ENCODE peak calls at places on chromosomes 12 and 14, in ten cellular contexts. L is CD8-positive, alpha-beta memory T cell; F is HepG2; X is BJ; J is ovary; Z is Peyer's patch; P is iPS DF 6.9; N is H7; V is astrocyte of the spinal cord; M is GM12864. E is an unnamed sample.

GRCh38 chr12:14769462-14769836 is 33.8 kb downstream of the WBP11 start:
- DNase-seq in L (no peak), F (peak), X (no peak), J (peak), Z (peak), P (no peak), N (peak), V (peak), M (no peak), E (no peak)

GRCh38 chr14:63670692-63671091 is 29.0 kb upstream of the WDR89 start:
- DNase-seq in L (no peak), F (no peak), X (no peak), J (no peak), Z (no peak), P (no peak), N (no peak), V (no peak), M (no peak), E (no peak)

GRCh38 chr14:100117026-100117425 is 42.4 kb downstream of the DEGS2 start:
- DNase-seq in L (no peak), F (no peak), X (no peak), J (no peak), Z (no peak), P (no peak), N (no peak), V (no peak), M (no peak), E (no peak)

GRCh38 chr12:124005736-124006581 is 32.9 kb downstream of the ZNF664 start:
- DNase-seq in L (peak), F (peak), X (no peak), J (no peak), Z (no peak), P (no peak), N (no peak), V (no peak), M (no peak), E (no peak)

GRCh38 chr14:30227871-30228270 is 300.2 kb upstream of the PRKD1 start:
- DNase-seq in L (no peak), F (no peak), X (no peak), J (peak), Z (no peak), P (no peak), N (no peak), V (peak), M (no peak), E (no peak)

GRCh38 chr14:104143071-104143470 is 4.7 kb downstream of the KIF26A start:
- DNase-seq in L (no peak), F (no peak), X (no peak), J (no peak), Z (no peak), P (no peak), N (peak), V (no peak), M (no peak), E (no peak)

GRCh38 chr14:51394391-51394790 is 154.3 kb downstream of the TMX1 start:
- DNase-seq in L (no peak), F (no peak), X (peak), J (no peak), Z (no peak), P (no peak), N (no peak), V (no peak), M (no peak), E (no peak)

GRCh38 chr12:102763016-102763415 is 154.0 kb downstream of the PAH start:
- DNase-seq in L (no peak), F (no peak), X (no peak), J (no peak), Z (no peak), P (no peak), N (no peak), V (no peak), M (no peak), E (no peak)

GRCh38 chr12:9381619-9382018 is 173.4 kb upstream of the PZP start:
- DNase-seq in L (no peak), F (peak), X (no peak), J (no peak), Z (no peak), P (no peak), N (no peak), V (no peak), M (no peak), E (no peak)

GRCh38 chr12:105483691-105484090 is 153.2 kb downstream of the C12orf75 start:
- DNase-seq in L (no peak), F (no peak), X (no peak), J (no peak), Z (no peak), P (no peak), N (no peak), V (no peak), M (no peak), E (no peak)

GRCh38 chr14:83085725-83086124 is 1552.1 kb upstream of the SEL1L start:
- DNase-seq in L (no peak), F (no peak), X (no peak), J (no peak), Z (no peak), P (no peak), N (peak), V (no peak), M (no peak), E (no peak)

GRCh38 chr12:129662184-129662583 is 241.6 kb downstream of the TMEM132D start:
- DNase-seq in L (no peak), F (no peak), X (no peak), J (no peak), Z (no peak), P (no peak), N (no peak), V (no peak), M (no peak), E (no peak)

GRCh38 chr12:85804663-85805062 is 31.5 kb downstream of the RASSF9 start:
- DNase-seq in L (no peak), F (no peak), X (no peak), J (no peak), Z (no peak), P (no peak), N (no peak), V (peak), M (no peak), E (no peak)

GRCh38 chr14:75090353-75090752 is 20.9 kb downstream of the ZC2HC1C start:
- DNase-seq in L (no peak), F (no peak), X (no peak), J (no peak), Z (no peak), P (no peak), N (no peak), V (no peak), M (no peak), E (no peak)

GRCh38 chr12:106205208-106206069 is 42.4 kb downstream of the CKAP4 start:
- DNase-seq in L (no peak), F (peak), X (no peak), J (no peak), Z (no peak), P (no peak), N (peak), V (no peak), M (no peak), E (no peak)

GRCh38 chr12:119072463-119072862 is 91.1 kb downstream of the SRRM4 start:
- DNase-seq in L (no peak), F (no peak), X (no peak), J (no peak), Z (no peak), P (no peak), N (no peak), V (no peak), M (no peak), E (no peak)

GRCh38 chr12:52690351-52691075 is 10.3 kb upstream of the KRT1 start:
- DNase-seq in L (no peak), F (no peak), X (no peak), J (no peak), Z (no peak), P (no peak), N (peak), V (no peak), M (no peak), E (no peak)
- H3K4me3 ChIP-seq in L (peak), F (no peak), X (no peak), J (no peak), Z (peak), P (no peak), N (peak), V (no peak), M (no peak), E (no peak)

GRCh38 chr12:93990832-93991748 is 157.3 kb upstream of the PLXNC1 start:
- DNase-seq in L (no peak), F (peak), X (no peak), J (peak), Z (peak), P (peak), N (peak), V (peak), M (no peak), E (no peak)
- H3K4me3 ChIP-seq in L (no peak), F (no peak), X (no peak), J (no peak), Z (no peak), P (no peak), N (no peak), V (no peak), M (no peak), E (no peak)

GRCh38 chr12:104462931-104463339 is 6.2 kb downstream of the CHST11 start:
- DNase-seq in L (peak), F (no peak), X (no peak), J (no peak), Z (peak), P (no peak), N (no peak), V (no peak), M (peak), E (peak)
- H3K4me3 ChIP-seq in L (peak), F (no peak), X (no peak), J (no peak), Z (no peak), P (no peak), N (no peak), V (no peak), M (no peak), E (no peak)

DNA sequence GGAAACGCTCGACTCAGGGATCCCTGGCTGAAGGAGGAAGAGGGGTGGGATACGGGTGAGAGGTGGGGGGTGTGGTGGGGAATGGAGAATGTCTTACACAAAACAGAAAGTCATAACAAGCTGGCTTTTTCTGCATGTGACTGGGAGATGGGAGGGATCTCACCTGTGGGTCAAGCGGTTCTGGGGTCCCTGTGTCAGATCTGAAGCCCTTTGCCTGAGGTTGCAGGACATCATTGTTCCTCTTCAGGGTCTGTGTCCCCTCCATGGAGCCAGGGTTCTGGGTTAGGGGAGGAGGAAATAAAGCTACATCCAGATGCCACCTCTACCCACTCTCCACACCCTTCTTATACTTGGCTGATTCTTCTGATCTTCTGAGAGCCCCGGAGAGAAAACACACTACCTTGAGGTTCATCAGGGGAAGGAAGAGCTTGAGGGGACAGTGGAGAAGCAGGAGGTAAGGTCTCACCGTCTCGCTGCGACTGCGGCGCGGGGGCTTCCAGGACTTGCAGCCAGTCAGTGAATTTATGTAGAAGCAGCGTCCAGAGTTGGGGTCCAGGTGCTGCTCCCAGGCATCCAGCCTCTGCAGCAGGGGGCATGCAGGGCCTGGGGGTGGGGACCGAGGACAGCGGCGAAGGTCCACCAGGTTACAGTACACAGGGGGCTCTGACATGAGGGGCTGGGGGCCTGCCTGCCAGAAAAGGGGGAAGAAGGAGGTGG is 2.5 kb downstream of the ARHGAP9 start:
- DNase-seq in L (peak), F (no peak), X (no peak), J (no peak), Z (no peak), P (no peak), N (no peak), V (no peak), M (no peak), E (peak)
- H3K4me3 ChIP-seq in L (peak), F (no peak), X (no peak), J (no peak), Z (peak), P (no peak), N (no peak), V (no peak), M (peak), E (peak)

GRCh38 chr12:75491169-75491568 is 10.6 kb downstream of the GLIPR1 start:
- DNase-seq in L (no peak), F (peak), X (no peak), J (no peak), Z (no peak), P (no peak), N (no peak), V (no peak), M (no peak), E (no peak)
- H3K4me3 ChIP-seq in L (no peak), F (no peak), X (no peak), J (no peak), Z (no peak), P (no peak), N (no peak), V (no peak), M (no peak), E (no peak)

GRCh38 chr14:20687362-20688166 is 1.0 kb upstream of the ANG start:
- DNase-seq in L (no peak), F (peak), X (no peak), J (no peak), Z (no peak), P (no peak), N (no peak), V (no peak), M (no peak), E (no peak)
- H3K4me3 ChIP-seq in L (no peak), F (peak), X (no peak), J (peak), Z (no peak), P (no peak), N (no peak), V (no peak), M (no peak), E (no peak)

DNA sequence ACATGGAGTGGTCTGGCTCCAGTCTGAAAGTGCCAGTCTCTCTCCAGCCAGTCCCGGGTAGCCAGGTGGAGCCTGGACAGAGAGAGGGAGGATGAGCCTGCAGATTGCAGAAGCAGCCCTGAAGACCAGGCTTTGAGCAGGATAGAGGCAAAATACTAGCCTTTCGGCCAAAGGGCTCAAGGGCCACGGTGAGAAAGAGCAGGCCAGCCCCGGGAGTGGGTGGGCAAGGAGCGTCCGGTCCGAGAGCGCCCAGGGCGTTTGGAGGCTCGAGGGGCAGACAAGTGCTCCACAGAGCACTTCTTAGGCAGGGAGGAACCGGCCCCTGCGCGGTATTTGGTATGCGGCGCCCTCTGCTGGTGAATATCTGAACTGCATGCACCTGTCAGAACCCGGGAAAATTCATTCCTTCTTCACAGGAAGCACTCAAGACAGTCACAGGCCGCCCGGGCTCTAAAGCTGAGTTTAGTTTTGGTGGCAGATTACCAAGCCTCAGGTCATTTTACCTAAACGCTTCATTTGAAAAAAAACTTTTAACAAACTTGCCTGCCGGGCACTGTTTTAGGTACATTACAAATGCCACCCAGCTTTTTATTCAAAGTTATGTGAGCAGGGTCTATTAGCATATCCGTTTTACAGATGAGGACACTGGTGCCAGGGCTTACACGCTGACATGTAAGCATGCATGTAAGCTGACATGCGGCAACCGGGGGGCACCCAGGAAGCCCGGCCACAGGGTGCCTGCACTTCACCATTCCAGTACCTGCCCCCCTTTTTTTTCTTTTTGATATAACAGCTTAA is 21.0 kb upstream of the PSMC1 start:
- DNase-seq in L (peak), F (peak), X (no peak), J (no peak), Z (peak), P (peak), N (peak), V (peak), M (peak), E (peak)
- H3K4me3 ChIP-seq in L (no peak), F (no peak), X (no peak), J (no peak), Z (no peak), P (no peak), N (no peak), V (no peak), M (no peak), E (no peak)

GRCh38 chr12:1935242-1935641 is 16.8 kb upstream of the CACNA2D4 start:
- DNase-seq in L (no peak), F (no peak), X (no peak), J (no peak), Z (no peak), P (no peak), N (peak), V (no peak), M (no peak), E (no peak)
- H3K4me3 ChIP-seq in L (no peak), F (no peak), X (no peak), J (no peak), Z (no peak), P (no peak), N (no peak), V (no peak), M (no peak), E (no peak)

DNA sequence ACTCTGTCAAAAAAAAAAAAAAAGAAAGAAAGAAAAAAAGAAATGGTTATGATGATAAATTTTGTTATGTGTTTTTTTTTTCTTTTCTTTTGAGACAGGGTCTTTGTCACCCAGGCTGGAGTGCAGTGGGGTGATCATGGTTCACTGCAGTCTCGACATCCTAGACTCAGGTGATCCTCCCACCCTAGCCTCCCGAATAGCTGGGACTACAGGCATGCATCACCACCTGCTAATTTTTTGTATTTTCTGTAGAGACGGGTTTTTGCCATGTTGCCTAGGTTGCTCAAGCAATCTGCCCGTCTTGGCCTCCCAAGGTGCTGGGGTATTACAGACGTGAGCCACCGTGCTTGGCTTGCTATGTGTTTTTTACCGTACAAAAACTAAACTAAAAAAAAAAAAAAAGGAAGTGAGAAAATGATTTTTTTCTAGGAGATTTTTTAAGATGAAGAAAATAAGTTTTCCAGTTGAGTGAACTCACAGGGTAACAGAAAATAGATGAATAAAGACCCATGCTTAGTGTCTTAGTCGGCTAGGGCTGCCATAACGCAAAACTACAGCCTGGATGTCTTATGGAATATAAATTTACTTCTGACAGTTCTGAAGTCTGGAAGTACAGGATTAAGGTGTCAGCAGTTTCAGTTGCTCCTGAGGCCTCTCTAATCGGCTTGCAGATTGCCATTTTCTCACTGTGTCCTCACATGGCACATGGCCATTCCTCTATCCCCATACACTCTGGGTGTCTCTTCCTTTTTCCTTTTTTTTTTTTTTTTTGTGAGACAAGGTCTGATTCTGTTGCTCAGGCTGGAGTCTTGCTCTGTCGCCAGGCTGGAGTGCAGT is 13.2 kb upstream of the APOF start:
- DNase-seq in L (no peak), F (no peak), X (no peak), J (no peak), Z (peak), P (no peak), N (no peak), V (no peak), M (peak), E (peak)
- H3K4me3 ChIP-seq in L (no peak), F (no peak), X (no peak), J (no peak), Z (no peak), P (no peak), N (no peak), V (no peak), M (no peak), E (no peak)